ENCODE peak calls at places on chromosomes 2 and 18, in four cellular contexts. One of them, this sample, is unnamed.

GRCh38 chr2:236575501-236575900 is 5.9 kb downstream of the ACKR3 start:
- DNase-seq in H1: no peak
- DNase-seq in H9: no peak
- DNase-seq in IMR-90: no peak
- DNase-seq in this sample: no peak

GRCh38 chr2:157971702-157972101 is 95.6 kb upstream of the ACVR1 start:
- DNase-seq in H1: no peak
- DNase-seq in H9: no peak
- DNase-seq in IMR-90: no peak
- DNase-seq in this sample: peak; percentile 69

GRCh38 chr2:36246320-36246990 is 109.1 kb upstream of the CRIM1 start:
- DNase-seq in H1: no peak
- DNase-seq in H9: no peak
- DNase-seq in IMR-90: no peak
- DNase-seq in this sample: no peak

GRCh38 chr2:189285351-189285750 is 105.8 kb upstream of the COL5A2 start:
- DNase-seq in H1: no peak
- DNase-seq in H9: no peak
- DNase-seq in IMR-90: peak; percentile 38
- DNase-seq in this sample: no peak

GRCh38 chr2:108193251-108193650 is 46.5 kb upstream of the SULT1C3 start:
- DNase-seq in H1: no peak
- DNase-seq in H9: no peak
- DNase-seq in IMR-90: no peak
- DNase-seq in this sample: no peak

GRCh38 chr2:133054297-133054696 is 384.3 kb upstream of the LYPD1 start:
- DNase-seq in H1: no peak
- DNase-seq in H9: no peak
- DNase-seq in IMR-90: peak; percentile 76
- DNase-seq in this sample: peak; percentile 90

GRCh38 chr2:9288681-9289338 is 82.2 kb downstream of the ASAP2 start:
- DNase-seq in H1: no peak
- DNase-seq in H9: no peak
- DNase-seq in IMR-90: peak; percentile 44
- DNase-seq in this sample: no peak

GRCh38 chr18:43442571-43442970 is 165.3 kb upstream of the SYT4 start:
- DNase-seq in H1: no peak
- DNase-seq in H9: no peak
- DNase-seq in IMR-90: no peak
- DNase-seq in this sample: no peak

GRCh38 chr2:41698787-41699422 is 348.9 kb upstream of the PKDCC start:
- DNase-seq in H1: peak; percentile 21
- DNase-seq in H9: peak; percentile 70
- DNase-seq in IMR-90: no peak
- DNase-seq in this sample: peak; percentile 47

GRCh38 chr2:33129661-33130447 is 183.1 kb downstream of the LTBP1 start:
- DNase-seq in H1: no peak
- DNase-seq in H9: no peak
- DNase-seq in IMR-90: no peak
- DNase-seq in this sample: no peak

GRCh38 chr2:236711440-236711839 is 141.8 kb downstream of the ACKR3 start:
- DNase-seq in H1: no peak
- DNase-seq in H9: no peak
- DNase-seq in IMR-90: no peak
- DNase-seq in this sample: no peak

GRCh38 chr2:177296047-177296446 is 31.5 kb upstream of the NFE2L2 start:
- DNase-seq in H1: no peak
- DNase-seq in H9: no peak
- DNase-seq in IMR-90: peak; percentile 31
- DNase-seq in this sample: no peak

GRCh38 chr18:76824754-76825153 is 2.4 kb downstream of the ZNF236 start:
- DNase-seq in H1: no peak
- DNase-seq in H9: no peak
- DNase-seq in IMR-90: no peak
- DNase-seq in this sample: no peak

GRCh38 chr2:109203246-109204011 is 74.4 kb downstream of the SH3RF3 start:
- DNase-seq in H1: no peak
- DNase-seq in H9: no peak
- DNase-seq in IMR-90: no peak
- DNase-seq in this sample: no peak

GRCh38 chr18:37322497-37323035 is 243.0 kb downstream of the CELF4 start:
- DNase-seq in H1: peak; percentile 29
- DNase-seq in H9: peak; percentile 69
- DNase-seq in IMR-90: peak; percentile 21
- DNase-seq in this sample: peak; percentile 63

GRCh38 chr2:65728477-65729180 is 296.2 kb upstream of the SPRED2 start:
- DNase-seq in H1: no peak
- DNase-seq in H9: no peak
- DNase-seq in IMR-90: no peak
- DNase-seq in this sample: no peak

GRCh38 chr2:236169151-236169721 is 1.1 kb upstream of the GBX2 start:
- DNase-seq in H1: no peak
- DNase-seq in H9: peak; percentile 65
- DNase-seq in IMR-90: no peak
- DNase-seq in this sample: peak; percentile 57

GRCh38 chr2:211333377-211333776 is 777.0 kb downstream of the CPS1 start:
- DNase-seq in H1: no peak
- DNase-seq in H9: no peak
- DNase-seq in IMR-90: no peak
- DNase-seq in this sample: no peak

GRCh38 chr2:172655091-172655837 is 80.4 kb upstream of the RAPGEF4 start:
- DNase-seq in H1: no peak
- DNase-seq in H9: no peak
- DNase-seq in IMR-90: peak; percentile 96
- DNase-seq in this sample: no peak

GRCh38 chr2:118387509-118387908 is 299.2 kb downstream of the INSIG2 start:
- DNase-seq in H1: no peak
- DNase-seq in H9: no peak
- DNase-seq in IMR-90: peak; percentile 78
- DNase-seq in this sample: no peak

GRCh38 chr2:134999536-134999935 is 47.7 kb downstream of the MAP3K19 start:
- DNase-seq in H1: no peak
- DNase-seq in H9: no peak
- DNase-seq in IMR-90: peak; percentile 4
- DNase-seq in this sample: no peak

GRCh38 chr2:237483018-237483731 is 3.9 kb upstream of the MLPH start:
- DNase-seq in H1: no peak
- DNase-seq in H9: no peak
- DNase-seq in IMR-90: peak; percentile 77
- DNase-seq in this sample: no peak

GRCh38 chr2:28365158-28365557 is 27.5 kb upstream of the FOSL2 start:
- DNase-seq in H1: no peak
- DNase-seq in H9: no peak
- DNase-seq in IMR-90: no peak
- DNase-seq in this sample: no peak

GRCh38 chr2:71597749-71598148 is 144.4 kb downstream of the DYSF start:
- DNase-seq in H1: no peak
- DNase-seq in H9: no peak
- DNase-seq in IMR-90: no peak
- DNase-seq in this sample: no peak

GRCh38 chr2:230796280-230796862 is 68.4 kb upstream of the ITM2C start:
- DNase-seq in H1: no peak
- DNase-seq in H9: no peak
- DNase-seq in IMR-90: peak; percentile 69
- DNase-seq in this sample: peak; percentile 56

GRCh38 chr2:102321954-102322719 is 10.8 kb downstream of the IL1RL1 start:
- DNase-seq in H1: no peak
- DNase-seq in H9: no peak
- DNase-seq in IMR-90: no peak
- DNase-seq in this sample: peak; percentile 16

GRCh38 chr2:89842180-89842908 is 1150.9 kb downstream of the RPIA start:
- DNase-seq in H1: no peak
- DNase-seq in H9: no peak
- DNase-seq in IMR-90: no peak
- DNase-seq in this sample: no peak

GRCh38 chr2:125397535-125398251 is 1258.3 kb upstream of the GYPC start:
- DNase-seq in H1: no peak
- DNase-seq in H9: no peak
- DNase-seq in IMR-90: no peak
- DNase-seq in this sample: no peak

GRCh38 chr2:120594856-120595685 is 140.6 kb upstream of the GLI2 start:
- DNase-seq in H1: no peak
- DNase-seq in H9: peak; percentile 79
- DNase-seq in IMR-90: no peak
- DNase-seq in this sample: peak; percentile 81

GRCh38 chr2:144835634-144836351 is 315.9 kb upstream of the ZEB2 start:
- DNase-seq in H1: no peak
- DNase-seq in H9: no peak
- DNase-seq in IMR-90: peak; percentile 24
- DNase-seq in this sample: peak; percentile 43

GRCh38 chr2:16664052-16664731 is 1.4 kb downstream of the CYRIA start:
- DNase-seq in H1: no peak
- DNase-seq in H9: peak; percentile 44
- DNase-seq in IMR-90: peak; percentile 92
- DNase-seq in this sample: peak; percentile 75

GRCh38 chr2:141323571-141323970 is 807.2 kb downstream of the LRP1B start:
- DNase-seq in H1: no peak
- DNase-seq in H9: no peak
- DNase-seq in IMR-90: no peak
- DNase-seq in this sample: no peak

GRCh38 chr18:75211721-75212625 is 1.4 kb downstream of the TSHZ1 start:
- DNase-seq in H1: no peak
- DNase-seq in H9: peak; percentile 69
- DNase-seq in IMR-90: peak; percentile 19
- DNase-seq in this sample: peak; percentile 65

GRCh38 chr18:33184178-33184577 is 256.3 kb downstream of the CCDC178 start:
- DNase-seq in H1: no peak
- DNase-seq in H9: no peak
- DNase-seq in IMR-90: no peak
- DNase-seq in this sample: no peak

GRCh38 chr2:215104226-215104625 is 34.2 kb downstream of the ABCA12 start:
- DNase-seq in H1: no peak
- DNase-seq in H9: no peak
- DNase-seq in IMR-90: no peak
- DNase-seq in this sample: no peak

GRCh38 chr2:85915606-85916303 is 27.0 kb upstream of the ST3GAL5 start:
- DNase-seq in H1: no peak
- DNase-seq in H9: no peak
- DNase-seq in IMR-90: peak; percentile 13
- DNase-seq in this sample: no peak

GRCh38 chr2:19855528-19856431 is 46.0 kb downstream of the TTC32 start:
- DNase-seq in H1: no peak
- DNase-seq in H9: no peak
- DNase-seq in IMR-90: no peak
- DNase-seq in this sample: no peak

GRCh38 chr2:240247241-240247867 is 106.9 kb upstream of the OTOS start:
- DNase-seq in H1: no peak
- DNase-seq in H9: no peak
- DNase-seq in IMR-90: no peak
- DNase-seq in this sample: no peak

GRCh38 chr2:75309596-75310290 is 110.4 kb upstream of the TACR1 start:
- DNase-seq in H1: no peak
- DNase-seq in H9: no peak
- DNase-seq in IMR-90: peak; percentile 42
- DNase-seq in this sample: no peak

GRCh38 chr2:627926-628560 is 49.2 kb downstream of the TMEM18 start:
- DNase-seq in H1: no peak
- DNase-seq in H9: no peak
- DNase-seq in IMR-90: no peak
- DNase-seq in this sample: no peak

GRCh38 chr2:631741-632140 is 45.5 kb downstream of the TMEM18 start:
- DNase-seq in H1: no peak
- DNase-seq in H9: no peak
- DNase-seq in IMR-90: no peak
- DNase-seq in this sample: no peak

GRCh38 chr2:628651-629050 is 48.6 kb downstream of the TMEM18 start:
- DNase-seq in H1: no peak
- DNase-seq in H9: no peak
- DNase-seq in IMR-90: no peak
- DNase-seq in this sample: no peak

GRCh38 chr2:630451-631320 is 46.5 kb downstream of the TMEM18 start:
- DNase-seq in H1: no peak
- DNase-seq in H9: no peak
- DNase-seq in IMR-90: no peak
- DNase-seq in this sample: no peak

GRCh38 chr2:629961-630360 is 47.2 kb downstream of the TMEM18 start:
- DNase-seq in H1: no peak
- DNase-seq in H9: no peak
- DNase-seq in IMR-90: no peak
- DNase-seq in this sample: no peak
- H4K5ac ChIP-seq in H1: no peak overlapping the region
- H4K5ac ChIP-seq in H9: no peak overlapping the region
- H4K5ac ChIP-seq in IMR-90: no peak overlapping the region
- H4K5ac ChIP-seq in this sample: no peak overlapping the region

GRCh38 chr18:79470547-79470946 is 74.8 kb downstream of the NFATC1 start:
- DNase-seq in H1: no peak
- DNase-seq in H9: no peak
- DNase-seq in IMR-90: no peak
- DNase-seq in this sample: peak; percentile 36
- H2BK5ac ChIP-seq in H1: no peak overlapping the region
- H2BK5ac ChIP-seq in H9: no peak overlapping the region
- H2BK5ac ChIP-seq in IMR-90: no peak overlapping the region
- H2BK5ac ChIP-seq in this sample: no peak overlapping the region

GRCh38 chr2:63268946-63269345 is 218.3 kb downstream of the OTX1 start:
- DNase-seq in H1: no peak
- DNase-seq in H9: no peak
- DNase-seq in IMR-90: no peak
- DNase-seq in this sample: no peak
- H4K5ac ChIP-seq in H1: no peak overlapping the region
- H4K5ac ChIP-seq in H9: no peak overlapping the region
- H4K5ac ChIP-seq in IMR-90: no peak overlapping the region
- H4K5ac ChIP-seq in this sample: no peak overlapping the region

DNA sequence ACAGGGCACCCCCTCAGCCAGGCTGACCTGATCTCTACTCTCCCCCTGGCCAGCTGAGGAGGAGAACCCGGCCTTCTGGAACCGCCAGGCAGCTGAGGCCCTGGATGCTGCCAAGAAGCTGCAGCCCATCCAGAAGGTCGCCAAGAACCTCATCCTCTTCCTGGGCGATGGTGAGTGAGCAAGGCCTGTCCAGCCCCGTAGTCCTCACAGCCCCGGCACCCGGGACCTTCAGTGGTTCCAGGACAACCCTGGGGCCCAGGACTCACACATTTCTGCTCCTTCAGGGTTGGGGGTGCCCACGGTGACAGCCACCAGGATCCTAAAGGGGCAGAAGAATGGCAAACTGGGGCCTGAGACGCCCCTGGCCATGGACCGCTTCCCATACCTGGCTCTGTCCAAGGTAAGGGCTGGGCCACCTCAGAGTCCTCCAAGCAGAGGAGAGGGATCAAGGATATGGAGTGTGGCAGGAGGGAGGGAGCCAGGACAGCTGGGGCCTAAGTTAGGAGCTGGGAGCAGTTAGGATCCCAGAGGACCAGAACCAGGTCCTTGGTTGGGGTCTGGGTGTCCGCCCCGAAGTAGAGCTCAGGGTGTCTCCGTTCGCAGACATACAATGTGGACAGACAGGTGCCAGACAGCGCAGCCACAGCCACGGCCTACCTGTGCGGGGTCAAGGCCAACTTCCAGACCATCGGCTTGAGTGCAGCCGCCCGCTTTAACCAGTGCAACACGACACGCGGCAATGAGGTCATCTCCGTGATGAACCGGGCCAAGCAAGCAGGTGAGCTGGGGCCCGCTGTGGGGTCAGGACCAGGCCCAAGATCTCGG is 555 bp downstream of the ALPI start:
- DNase-seq in H1: no peak
- DNase-seq in H9: peak; percentile 24
- DNase-seq in IMR-90: no peak
- DNase-seq in this sample: no peak
- H2BK5ac ChIP-seq in H1: no peak overlapping the region
- H2BK5ac ChIP-seq in H9: no peak overlapping the region
- H2BK5ac ChIP-seq in IMR-90: no peak overlapping the region
- H2BK5ac ChIP-seq in this sample: no peak overlapping the region

This sample was measured in mesendoderm.